ENCODE peak calls at places on chromosomes 6 and 20, in nine cellular contexts. W is psoas muscle; S is heart left ventricle; Z is Panc1; C is CD4-positive, alpha-beta T cell; L is A549; A is lower lobe of right lung; X is gastrocnemius medialis; K is GM23338. H is an unnamed sample.

GRCh38 chr6:152391179-152391880 is 245.8 kb downstream of the SYNE1 start:
- ATAC-seq in C (no peak), W (no peak), L (no peak), S (no peak), K (no peak), A (no peak), X (no peak), Z (no peak), H (no peak)

GRCh38 chr6:136250686-136251008 is 536 bp upstream of the MTFR2 start:
- ATAC-seq in W (peak), A (peak), Z (peak), K (peak), L (peak), S (no peak), X (peak), C (peak), H (peak)

GRCh38 chr20:52832151-52832550 is 140.0 kb upstream of the TSHZ2 start:
- ATAC-seq in W (no peak), Z (no peak), A (no peak), S (no peak), X (no peak), C (no peak), L (no peak), K (no peak), H (no peak)

GRCh38 chr6:3751730-3752537 is 421 bp upstream of the PXDC1 start:
- ATAC-seq in C (peak), X (peak), Z (peak), S (peak), W (peak), K (peak), A (peak), L (peak), H (peak)

GRCh38 chr20:59495894-59496510 is 108.3 kb upstream of the PHACTR3 start:
- ATAC-seq in Z (peak), C (peak), L (peak), X (peak), S (no peak), W (peak), A (peak), K (peak), H (peak)

GRCh38 chr6:4506806-4507205 is 269.4 kb upstream of the CDYL start:
- ATAC-seq in S (no peak), X (no peak), K (no peak), W (no peak), Z (no peak), L (no peak), A (no peak), C (no peak), H (no peak)

GRCh38 chr6:38404900-38405556 is 234.7 kb downstream of the BTBD9 start:
- ATAC-seq in W (no peak), K (no peak), X (no peak), Z (no peak), A (peak), C (no peak), S (no peak), L (no peak), H (no peak)

GRCh38 chr6:68976260-68976659 is 341.2 kb downstream of the ADGRB3 start:
- ATAC-seq in Z (no peak), W (no peak), S (no peak), X (no peak), K (no peak), L (no peak), C (no peak), A (no peak), H (no peak)

GRCh38 chr6:139288496-139289040 is 3.2 kb downstream of the TXLNB start:
- ATAC-seq in A (no peak), C (no peak), K (no peak), Z (no peak), X (peak), W (peak), L (no peak), S (peak), H (no peak)

GRCh38 chr6:2752477-2753115 is 1.9 kb upstream of the MYLK4 start:
- ATAC-seq in S (no peak), Z (no peak), C (no peak), K (no peak), L (no peak), A (no peak), W (no peak), X (no peak), H (no peak)

GRCh38 chr20:50536333-50536732 is 26.1 kb downstream of the PTPN1 start:
- ATAC-seq in C (no peak), Z (no peak), W (no peak), X (no peak), S (no peak), K (no peak), A (peak), L (no peak), H (no peak)

GRCh38 chr6:41939091-41939847 is 2.3 kb downstream of the CCND3 start:
- ATAC-seq in S (no peak), K (peak), W (no peak), Z (no peak), L (no peak), A (peak), X (no peak), C (no peak), H (no peak)

GRCh38 chr6:116111552-116112528 is 11.2 kb downstream of the NT5DC1 start:
- ATAC-seq in X (no peak), Z (peak), S (no peak), C (no peak), K (peak), W (no peak), L (peak), A (peak), H (no peak)

GRCh38 chr6:38776515-38776914 is 61.4 kb downstream of the DNAH8 start:
- ATAC-seq in X (no peak), K (no peak), L (no peak), C (no peak), W (no peak), A (no peak), S (no peak), Z (no peak), H (no peak)

GRCh38 chr20:51413753-51414323 is 128.7 kb downstream of the NFATC2 start:
- ATAC-seq in C (peak), L (no peak), A (no peak), X (no peak), Z (no peak), S (no peak), K (no peak), W (no peak), H (no peak)

GRCh38 chr6:166932616-166933015 is 23.7 kb downstream of the RNASET2 start:
- ATAC-seq in K (no peak), X (no peak), Z (no peak), S (no peak), C (no peak), W (no peak), A (no peak), L (no peak), H (no peak)

GRCh38 chr6:77124604-77125003 is 338.7 kb downstream of the HTR1B start:
- ATAC-seq in K (no peak), S (no peak), Z (no peak), X (no peak), W (no peak), L (no peak), C (no peak), A (no peak), H (no peak)

GRCh38 chr6:121110733-121111132 is 223.5 kb downstream of the TBC1D32 start:
- ATAC-seq in A (no peak), K (no peak), C (no peak), L (no peak), Z (no peak), X (no peak), W (no peak), S (no peak), H (no peak)

GRCh38 chr6:15408008-15408407 is 162.1 kb downstream of the JARID2 start:
- ATAC-seq in S (no peak), X (no peak), K (no peak), A (no peak), L (no peak), Z (no peak), C (no peak), W (no peak), H (no peak)

GRCh38 chr20:38061109-38061508 is 27.6 kb downstream of the RPRD1B start:
- ATAC-seq in Z (no peak), K (no peak), S (no peak), X (no peak), A (no peak), L (no peak), C (no peak), W (no peak), H (no peak)

GRCh38 chr6:32937230-32937633 is 3.6 kb downstream of the HLA-DMB start:
- ATAC-seq in C (no peak), L (no peak), K (no peak), S (no peak), A (no peak), W (no peak), Z (no peak), X (no peak), H (peak)

GRCh38 chr20:58634818-58635665 is 16.0 kb upstream of the STX16 start:
- ATAC-seq in A (peak), X (no peak), K (peak), W (no peak), Z (no peak), L (no peak), S (no peak), C (peak), H (peak)

GRCh38 chr6:63814459-63814858 is 178.9 kb downstream of the PHF3 start:
- ATAC-seq in L (no peak), C (no peak), S (no peak), A (no peak), Z (no peak), X (no peak), W (no peak), K (no peak), H (no peak)

GRCh38 chr20:59253325-59253724 is 47.1 kb upstream of the EDN3 start:
- ATAC-seq in L (no peak), Z (no peak), X (no peak), K (no peak), A (no peak), W (no peak), C (peak), S (no peak), H (no peak)

GRCh38 chr6:46923476-46923875 is 1.7 kb upstream of the ADGRF5 start:
- ATAC-seq in L (no peak), X (peak), C (no peak), Z (no peak), A (peak), K (no peak), W (peak), S (peak), H (no peak)

GRCh38 chr6:16690244-16691142 is 70.8 kb downstream of the ATXN1 start:
- ATAC-seq in Z (no peak), X (no peak), A (peak), S (no peak), W (peak), C (no peak), K (no peak), L (peak), H (no peak)

GRCh38 chr20:49867453-49868215 is 47.7 kb downstream of the SPATA2 start:
- ATAC-seq in A (no peak), L (no peak), X (no peak), C (no peak), K (peak), S (no peak), Z (no peak), W (no peak), H (no peak)

GRCh38 chr6:113676972-113677371 is 180.2 kb upstream of the MARCKS start:
- ATAC-seq in X (peak), C (no peak), S (no peak), K (no peak), A (no peak), Z (no peak), W (peak), L (no peak), H (no peak)

GRCh38 chr6:150830409-150831165 is 34.9 kb upstream of the MTHFD1L start:
- ATAC-seq in A (no peak), X (no peak), S (no peak), K (no peak), L (no peak), C (no peak), Z (no peak), W (no peak), H (no peak)

GRCh38 chr6:75563032-75563431 is 38.6 kb upstream of the SENP6 start:
- ATAC-seq in S (no peak), C (no peak), K (peak), Z (peak), X (no peak), L (peak), W (no peak), A (peak), H (no peak)

GRCh38 chr6:152587473-152587872 is 49.7 kb downstream of the SYNE1 start:
- ATAC-seq in S (no peak), C (no peak), L (no peak), K (no peak), A (peak), X (no peak), W (no peak), Z (no peak), H (no peak)

GRCh38 chr6:121297699-121298098 is 36.6 kb downstream of the TBC1D32 start:
- ATAC-seq in L (no peak), A (no peak), X (no peak), W (no peak), K (no peak), Z (no peak), C (no peak), S (no peak), H (no peak)

DNA sequence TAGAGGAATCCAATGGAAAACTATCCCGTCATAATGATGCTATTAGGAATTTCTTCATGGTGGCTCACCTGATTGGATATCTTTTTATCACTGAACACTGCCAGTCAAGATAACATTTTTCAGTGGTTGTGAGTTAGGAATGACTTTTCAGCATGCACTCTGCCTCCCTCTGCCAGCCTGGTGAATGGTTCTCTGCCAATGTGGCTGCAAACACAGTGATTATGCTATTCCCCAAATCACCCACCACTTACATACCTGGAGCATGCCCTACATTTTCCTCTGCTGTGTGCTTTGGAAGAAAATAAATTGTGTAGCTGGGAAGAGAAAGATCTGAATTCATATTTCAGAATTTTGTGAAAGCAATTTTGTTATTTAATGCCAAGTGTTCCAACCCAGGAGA is 102.6 kb upstream of the LAMP5 start:
- ATAC-seq in C (no peak), X (no peak), W (no peak), S (no peak), L (no peak), A (no peak), K (no peak), Z (no peak), H (no peak)
- TF ChIP-seq CTCF in C (no peak), X (no peak), W (no peak), S (no peak), L (no peak), A (no peak), K (no peak), Z (no peak), H (no peak)

GRCh38 chr6:70636589-70636988 is 31.1 kb upstream of the SMAP1 start:
- ATAC-seq in W (no peak), Z (no peak), L (no peak), S (no peak), X (no peak), C (no peak), A (no peak), K (peak), H (no peak)
- TF ChIP-seq CTCF in W (no peak), Z (no peak), L (no peak), S (no peak), X (no peak), C (no peak), A (no peak), K (no peak), H (no peak)

DNA sequence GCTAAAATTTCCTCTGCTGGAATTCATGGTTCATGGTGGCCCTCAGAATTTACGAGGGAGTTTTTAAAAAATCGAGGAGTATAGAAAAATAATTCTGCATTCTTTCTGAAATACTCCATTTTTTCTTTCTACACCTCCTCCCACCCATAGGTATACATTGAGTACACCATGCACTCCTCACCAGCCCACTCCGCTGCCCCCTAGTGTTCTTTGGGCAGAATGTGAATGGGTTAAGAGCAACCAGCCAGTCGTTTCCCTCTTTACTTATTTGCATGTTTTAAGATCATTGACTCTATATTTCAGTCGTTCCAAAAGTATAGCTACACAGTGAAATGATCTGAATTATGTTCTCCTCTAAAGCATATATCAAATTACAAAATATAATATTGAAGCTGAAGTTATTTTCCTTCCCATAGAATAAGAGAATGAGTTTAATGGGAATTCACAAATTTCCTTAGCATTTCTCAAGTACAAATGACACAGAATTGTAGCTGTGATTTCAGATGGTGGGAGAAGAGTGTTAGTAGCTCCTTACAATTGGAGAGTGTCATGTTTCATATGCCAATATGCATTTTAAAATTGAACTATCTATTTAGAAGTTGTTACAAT is 977.7 kb upstream of the SLC35B3 start:
- ATAC-seq in S (no peak), X (no peak), W (peak), L (no peak), A (peak), K (peak), Z (no peak), C (no peak), H (no peak)
- TF ChIP-seq CTCF in S (peak), X (peak), W (peak), L (no peak), A (peak), K (peak), Z (peak), C (peak), H (no peak)

GRCh38 chr6:43800746-43801488 is 30.9 kb downstream of the VEGFA start:
- ATAC-seq in L (no peak), X (no peak), C (no peak), K (peak), W (no peak), A (no peak), S (peak), Z (no peak), H (no peak)
- TF ChIP-seq CTCF in L (no peak), X (peak), C (no peak), K (peak), W (no peak), A (no peak), S (no peak), Z (no peak), H (no peak)

DNA sequence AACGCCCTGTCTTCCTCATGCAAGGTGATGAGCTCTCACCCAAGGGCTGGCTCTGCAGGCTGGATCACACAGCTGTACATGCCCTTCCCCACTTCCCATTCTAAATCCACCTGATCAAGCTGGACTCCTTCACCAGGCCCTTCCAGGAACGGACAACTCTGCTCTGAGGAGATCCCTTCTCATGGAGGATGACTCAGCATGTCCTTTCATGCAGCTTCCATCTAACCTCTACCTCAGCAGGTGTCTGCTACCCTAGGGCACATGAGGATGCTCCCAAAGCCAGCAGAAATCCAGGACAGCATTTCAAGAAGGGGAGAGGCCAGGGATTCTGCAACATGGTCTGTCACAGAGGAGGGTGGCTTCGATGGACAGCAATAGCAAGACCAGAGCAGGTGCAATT is 61.2 kb downstream of the PCSK2 start:
- ATAC-seq in C (no peak), W (no peak), A (no peak), Z (no peak), X (no peak), L (no peak), S (no peak), K (no peak), H (no peak)
- TF ChIP-seq CTCF in C (no peak), W (no peak), A (no peak), Z (no peak), X (no peak), L (no peak), S (no peak), K (no peak), H (no peak)

DNA sequence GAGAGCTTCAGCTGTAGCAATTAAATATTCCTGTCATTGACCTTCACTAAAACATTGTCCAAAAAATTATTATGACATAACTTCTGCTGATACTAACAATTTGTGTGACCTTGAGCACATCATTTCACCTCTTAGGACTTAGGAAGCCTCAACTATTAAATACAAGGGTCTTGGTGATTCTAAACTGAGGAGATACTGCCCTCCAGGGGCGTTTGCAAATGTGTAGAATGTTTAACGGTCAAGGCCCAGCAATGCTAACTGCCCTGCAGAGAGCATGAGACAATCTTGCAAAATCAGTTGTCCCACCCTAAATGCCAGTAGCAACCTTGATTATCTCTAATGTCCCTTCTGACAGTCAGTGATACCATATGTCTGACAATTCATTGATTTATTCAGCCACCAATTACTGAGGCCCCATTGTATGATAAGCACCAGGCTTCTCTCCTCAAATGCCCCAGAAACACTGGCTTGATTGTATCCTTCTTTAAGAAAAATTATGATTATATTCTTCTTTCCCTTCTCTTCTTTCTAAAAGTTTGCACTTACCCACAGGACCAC is 284.1 kb upstream of the PLN start:
- ATAC-seq in A (peak), W (peak), C (no peak), K (peak), S (peak), Z (peak), X (no peak), L (no peak), H (no peak)
- TF ChIP-seq CTCF in A (no peak), W (peak), C (no peak), K (peak), S (peak), Z (peak), X (peak), L (no peak), H (peak)

DNA sequence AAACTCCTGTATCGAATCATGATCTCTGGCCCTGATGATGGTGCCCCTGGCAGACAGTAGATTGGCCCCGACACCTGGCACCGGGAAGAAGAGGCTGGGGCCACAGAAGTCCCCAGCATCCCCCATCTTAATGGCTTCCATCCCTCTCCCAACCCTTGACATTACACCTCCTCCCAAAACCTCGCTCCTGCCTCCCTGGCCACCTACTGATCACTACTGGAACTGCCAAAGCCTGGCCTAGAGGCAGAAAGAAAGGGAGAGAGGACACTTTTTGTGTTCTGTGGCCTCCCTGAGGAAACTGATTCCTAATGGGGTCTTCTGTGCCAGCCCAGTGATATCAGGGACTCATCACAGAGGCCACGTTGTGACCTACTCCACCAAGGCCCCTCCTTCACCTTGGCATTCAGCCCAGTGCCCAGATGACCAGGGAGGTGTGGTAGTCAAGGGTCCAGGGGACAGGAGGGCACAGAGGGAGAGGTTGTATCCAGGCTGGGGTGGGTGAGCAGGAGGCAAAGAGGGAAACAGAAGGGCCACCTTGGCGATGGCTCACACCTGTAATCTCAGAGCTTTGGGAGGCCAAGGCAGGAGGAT is 6.1 kb downstream of the C20orf173 start:
- ATAC-seq in K (peak), L (peak), Z (peak), X (no peak), A (no peak), S (no peak), C (no peak), W (no peak), H (no peak)
- TF ChIP-seq CTCF in K (peak), L (peak), Z (no peak), X (peak), A (peak), S (no peak), C (peak), W (peak), H (no peak)

GRCh38 chr20:19808498-19808897 is 50.4 kb downstream of the RIN2 start:
- ATAC-seq in C (no peak), Z (peak), K (no peak), L (no peak), W (no peak), X (no peak), A (no peak), S (no peak), H (no peak)
- TF ChIP-seq CTCF in C (no peak), Z (no peak), K (no peak), L (no peak), W (no peak), X (no peak), A (no peak), S (no peak), H (no peak)

GRCh38 chr6:50145125-50145524 is 95.4 kb upstream of the DEFB112 start:
- ATAC-seq in K (no peak), X (no peak), C (no peak), S (no peak), Z (no peak), A (no peak), W (no peak), L (no peak), H (no peak)
- TF ChIP-seq CTCF in K (no peak), X (no peak), C (no peak), S (no peak), Z (peak), A (no peak), W (no peak), L (peak), H (no peak)